ENCODE peak calls at places on chromosomes 4 and X, in four cellular contexts. J is fibroblast of lung, F is MM.1S, V is upper lobe of left lung. T is an unnamed sample.

GRCh38 chr4:185204238-185204910 is 574 bp upstream of the CFAP97 start:
- DNase-seq in J (no peak), F (peak), V (no peak), T (peak)

GRCh38 chr4:28427306-28428085 is 1566.9 kb downstream of the STIM2 start:
- DNase-seq in J (no peak), F (no peak), V (no peak), T (no peak)

GRCh38 chr4:184851200-184851541 is 25.4 kb upstream of the ACSL1 start:
- DNase-seq in J (no peak), F (peak), V (no peak), T (no peak)

GRCh38 chr4:112807083-112807482 is 170.1 kb downstream of the LARP7 start:
- DNase-seq in J (no peak), F (no peak), V (no peak), T (peak)

GRCh38 chr4:88937081-88937480 is 119.9 kb downstream of the FAM13A start:
- DNase-seq in J (peak), F (no peak), V (no peak), T (peak)

GRCh38 chrX:41478397-41478911 is 31.3 kb downstream of the NYX start:
- DNase-seq in J (no peak), F (no peak), V (no peak), T (peak)

GRCh38 chrX:87693204-87693603 is 175.6 kb downstream of the KLHL4 start:
- DNase-seq in J (no peak), F (peak), V (no peak), T (no peak)

GRCh38 chr4:3225946-3226345 is 23.0 kb upstream of the MSANTD1 start:
- DNase-seq in J (no peak), F (no peak), V (peak), T (peak)

GRCh38 chr4:93217423-93217822 is 611.1 kb upstream of the ATOH1 start:
- DNase-seq in J (no peak), F (no peak), V (no peak), T (no peak)

GRCh38 chrX:26100421-26100920 is 37.7 kb upstream of the MAGEB18 start:
- DNase-seq in J (no peak), F (no peak), V (no peak), T (no peak)

GRCh38 chr4:187128226-187128625 is 404.6 kb upstream of the FAT1 start:
- DNase-seq in J (peak), F (no peak), V (no peak), T (no peak)

GRCh38 chr4:95084584-95084983 is 326.8 kb downstream of the BMPR1B start:
- DNase-seq in J (peak), F (no peak), V (no peak), T (no peak)

GRCh38 chrX:2678583-2678982 is 12.5 kb upstream of the CD99 start:
- DNase-seq in J (no peak), F (no peak), V (no peak), T (no peak)

GRCh38 chrX:48917139-48917980 is 1.5 kb downstream of the PIM2 start:
- DNase-seq in J (peak), F (peak), V (peak), T (peak)

GRCh38 chrX:39855748-39856129 is 242.0 kb downstream of the BCOR start:
- DNase-seq in J (peak), F (peak), V (no peak), T (no peak)

GRCh38 chr4:77843628-77844027 is 19.0 kb upstream of the MRPL1 start:
- DNase-seq in J (no peak), F (no peak), V (no peak), T (no peak)

GRCh38 chrX:121256653-121257052 is 209.2 kb downstream of the GLUD2 start:
- DNase-seq in J (peak), F (no peak), V (no peak), T (no peak)

GRCh38 chr4:115165503-115165902 is 52.1 kb upstream of the NDST4 start:
- DNase-seq in J (peak), F (no peak), V (no peak), T (no peak)

GRCh38 chrX:130028196-130028595 is 45.8 kb downstream of the BCORL1 start:
- DNase-seq in J (peak), F (peak), V (peak), T (peak)

GRCh38 chr4:134465417-134465816 is 263.8 kb upstream of the PABPC4L start:
- DNase-seq in J (no peak), F (no peak), V (no peak), T (no peak)

GRCh38 chrX:56564921-56565861 is 1.8 kb downstream of the UBQLN2 start:
- DNase-seq in J (peak), F (peak), V (peak), T (peak)

GRCh38 chr4:37687175-37687525 is 974 bp upstream of the RELL1 start:
- DNase-seq in J (no peak), F (no peak), V (no peak), T (no peak)
- H3K27ac ChIP-seq in J (no peak), F (no peak), V (peak), T (peak)

DNA sequence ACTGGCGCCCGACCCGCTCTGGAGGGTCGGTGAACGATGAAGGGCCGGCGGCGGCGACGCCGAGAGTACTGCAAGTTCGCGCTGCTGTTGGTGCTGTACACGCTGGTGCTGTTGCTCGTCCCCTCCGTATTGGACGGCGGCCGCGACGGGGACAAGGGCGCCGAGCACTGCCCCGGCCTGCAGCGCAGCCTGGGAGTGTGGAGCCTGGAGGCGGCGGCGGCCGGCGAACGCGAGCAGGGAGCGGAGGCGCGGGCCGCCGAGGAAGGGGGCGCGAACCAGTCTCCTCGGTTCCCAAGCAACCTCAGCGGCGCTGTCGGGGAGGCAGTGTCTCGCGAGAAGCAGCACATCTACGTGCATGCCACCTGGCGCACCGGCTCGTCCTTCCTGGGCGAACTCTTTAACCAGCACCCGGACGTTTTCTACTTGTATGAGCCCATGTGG is 351 bp downstream of the CHST7 start:
- DNase-seq in J (peak), F (peak), V (peak), T (peak)
- H3K27ac ChIP-seq in J (peak), F (peak), V (peak), T (no peak)

GRCh38 chr4:4492161-4492847 is 49.5 kb downstream of the STX18 start:
- DNase-seq in J (peak), F (peak), V (no peak), T (no peak)

GRCh38 chr4:4490041-4490440 is 51.8 kb downstream of the STX18 start:
- DNase-seq in J (no peak), F (peak), V (no peak), T (no peak)

GRCh38 chr4:4490816-4491215 is 51.0 kb downstream of the STX18 start:
- DNase-seq in J (no peak), F (no peak), V (no peak), T (no peak)

GRCh38 chr4:4488405-4489404 is 53.1 kb downstream of the STX18 start:
- DNase-seq in J (peak), F (peak), V (no peak), T (peak)

DNA sequence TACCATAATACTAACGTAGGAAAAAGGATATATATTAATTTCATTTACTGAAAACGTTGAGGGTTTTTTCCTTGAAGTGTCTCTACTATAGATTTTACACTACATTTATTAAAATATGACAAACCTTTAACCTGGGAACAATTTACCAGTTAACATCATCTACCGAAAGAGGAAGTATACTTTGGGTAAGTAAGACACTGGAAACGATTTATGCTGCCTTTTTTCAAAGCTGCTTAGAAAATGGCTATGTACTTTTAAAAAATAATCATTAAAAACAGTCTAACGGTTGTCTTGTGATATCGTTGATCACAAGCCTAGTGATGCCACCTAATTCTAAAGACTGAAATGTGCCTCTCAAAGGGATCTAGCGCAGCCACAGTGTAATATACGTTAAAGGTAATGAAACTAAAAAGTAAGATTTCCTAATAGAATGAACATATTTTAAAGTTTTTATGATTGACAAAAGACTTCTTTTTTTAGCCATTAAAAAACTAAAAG is 50.4 kb downstream of the STX18 start:
- DNase-seq in J (no peak), F (no peak), V (no peak), T (no peak)
- H3K27ac ChIP-seq in J (peak), F (peak), V (no peak), T (no peak)

GRCh38 chrX:153952373-153953026 is 8.1 kb upstream of the RENBP start:
- DNase-seq in J (no peak), F (no peak), V (no peak), T (no peak)
- H3K27ac ChIP-seq in J (no peak), F (no peak), V (no peak), T (no peak)

DNA sequence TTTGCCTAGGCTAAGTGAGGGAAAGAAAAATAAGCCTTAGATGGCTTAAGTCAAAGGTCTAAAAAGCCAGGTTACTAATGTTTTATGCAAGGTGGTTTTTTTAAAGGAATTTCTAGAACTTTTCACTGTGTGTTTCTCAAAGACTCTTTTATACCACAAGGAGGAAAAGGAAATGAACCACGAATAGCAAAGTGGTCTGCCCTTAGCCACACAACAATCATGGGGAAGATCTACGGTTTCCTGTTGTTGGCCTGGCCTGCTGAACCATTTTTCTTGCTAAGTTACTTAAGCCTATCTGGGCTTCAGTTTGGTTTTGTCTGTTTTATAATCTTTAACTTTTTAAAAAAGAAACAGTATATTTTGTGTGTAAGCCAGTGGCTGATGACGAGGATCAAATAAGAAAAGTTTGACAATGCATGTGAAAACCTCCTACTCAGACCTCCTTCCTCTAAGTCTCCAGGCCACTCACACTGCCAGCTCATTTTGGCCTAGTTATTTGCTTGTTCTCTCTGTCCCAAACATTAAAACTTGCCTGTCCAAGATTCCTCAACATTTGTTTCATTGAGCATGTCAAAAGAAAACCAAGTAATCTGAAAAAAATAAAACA is 56.7 kb upstream of the COL25A1 start:
- DNase-seq in J (peak), F (peak), V (no peak), T (no peak)
- H3K27ac ChIP-seq in J (no peak), F (no peak), V (no peak), T (no peak)

GRCh38 chrX:154486396-154487207 is at the start of gene UBL4A:
- DNase-seq in J (peak), F (peak), V (peak), T (peak)

GRCh38 chrX:154487518-154488290 is 1.3 kb upstream of the UBL4A start:
- DNase-seq in J (no peak), F (no peak), V (no peak), T (peak)

GRCh38 chrX:154484255-154485149 is 1.9 kb downstream of the UBL4A start:
- DNase-seq in J (no peak), F (no peak), V (no peak), T (peak)

GRCh38 chrX:154485150-154486051 is 1.0 kb downstream of the UBL4A start:
- DNase-seq in J (no peak), F (no peak), V (no peak), T (peak)

GRCh38 chrX:154486052-154486395 is 391 bp downstream of the UBL4A start:
- DNase-seq in J (no peak), F (peak), V (peak), T (peak)
- H3K27ac ChIP-seq in J (no peak), F (peak), V (peak), T (no peak)